ENCODE peak calls at places on chromosome 1, in eight cellular contexts. M is PC-3, D is IMR-90, C is psoas muscle, X is MM.1S, L is K562, Q is ovary, F is esophagus muscularis mucosa. H is an unnamed sample. For H3K27me3, the result is how much of the 10 kb centered on the place peaks cover.

GRCh38 chr1:23424171-23424959 is at the start of gene TCEA3:
- DNase-seq in L (no peak), D (no peak), X (no peak), F (no peak), C (peak), M (peak), Q (peak), H (peak)

GRCh38 chr1:168265596-168265995 is 15.1 kb upstream of the TBX19 start:
- DNase-seq in F (no peak), D (no peak), Q (no peak), L (no peak), M (no peak), X (no peak), C (no peak), H (no peak)

GRCh38 chr1:112544753-112545152 is 36.0 kb downstream of the WNT2B start:
- DNase-seq in X (no peak), F (no peak), L (no peak), Q (no peak), D (peak), M (peak), C (no peak), H (no peak)

GRCh38 chr1:115164484-115164883 is 75.2 kb upstream of the TSPAN2 start:
- DNase-seq in X (no peak), L (no peak), Q (no peak), M (no peak), C (no peak), D (peak), F (peak), H (no peak)

GRCh38 chr1:228059536-228060457 is 22.7 kb upstream of the ARF1 start:
- DNase-seq in F (no peak), D (no peak), L (peak), Q (no peak), C (peak), M (peak), X (no peak), H (no peak)

GRCh38 chr1:31407029-31407626 is 5.9 kb upstream of the SERINC2 start:
- DNase-seq in D (no peak), X (no peak), Q (no peak), F (no peak), L (no peak), C (no peak), M (no peak), H (no peak)

GRCh38 chr1:220787069-220787614 is 429 bp downstream of the MTARC1 start:
- DNase-seq in X (peak), C (no peak), L (no peak), M (peak), D (no peak), Q (no peak), F (no peak), H (no peak)

GRCh38 chr1:201126832-201127754 is at the start of gene ASCL5:
- DNase-seq in F (no peak), C (no peak), D (peak), Q (no peak), X (no peak), L (no peak), M (peak), H (no peak)

GRCh38 chr1:214566158-214567104 is 15.0 kb upstream of the PTPN14 start:
- DNase-seq in L (no peak), M (peak), Q (no peak), C (no peak), X (no peak), D (peak), F (no peak), H (no peak)

GRCh38 chr1:201736707-201737320 is 92.1 kb upstream of the IPO9 start:
- DNase-seq in D (no peak), C (no peak), Q (no peak), L (no peak), M (no peak), X (peak), F (no peak), H (no peak)

GRCh38 chr1:170663441-170664282 is at the start of gene PRRX1:
- DNase-seq in C (no peak), M (no peak), F (no peak), D (peak), X (no peak), Q (peak), L (no peak), H (peak)

GRCh38 chr1:11053758-11054137 is 6.1 kb downstream of the SRM start:
- DNase-seq in F (no peak), D (peak), C (no peak), Q (peak), X (peak), M (no peak), L (peak), H (no peak)

GRCh38 chr1:164575356-164575755 is 16.4 kb downstream of the PBX1 start:
- DNase-seq in L (no peak), F (no peak), C (no peak), Q (no peak), D (no peak), X (no peak), M (no peak), H (no peak)

GRCh38 chr1:186325239-186325638 is 49.8 kb downstream of the TPR start:
- DNase-seq in C (no peak), Q (no peak), L (peak), X (no peak), D (peak), F (no peak), M (peak), H (no peak)

GRCh38 chr1:20172033-20172588 is 13.8 kb upstream of the UBXN10 start:
- DNase-seq in Q (no peak), X (no peak), F (no peak), D (no peak), M (peak), C (no peak), L (no peak), H (no peak)

GRCh38 chr1:117967900-117968299 is 38.4 kb downstream of the WDR3 start:
- DNase-seq in Q (no peak), F (no peak), M (no peak), D (peak), X (no peak), L (no peak), C (no peak), H (no peak)

GRCh38 chr1:66623812-66624211 is 89.9 kb downstream of the SGIP1 start:
- DNase-seq in X (no peak), C (no peak), L (no peak), M (peak), F (no peak), Q (no peak), D (peak), H (no peak)

GRCh38 chr1:59669752-59670312 is 144.9 kb upstream of the HOOK1 start:
- DNase-seq in X (no peak), Q (no peak), F (peak), M (no peak), C (peak), D (peak), L (no peak), H (peak)

GRCh38 chr1:27816921-27817630 is 13.5 kb upstream of the PPP1R8 start:
- DNase-seq in D (peak), F (no peak), X (no peak), Q (no peak), M (no peak), L (no peak), C (no peak), H (peak)

GRCh38 chr1:215957692-215958091 is 390.6 kb downstream of the KCTD3 start:
- DNase-seq in L (no peak), D (peak), M (no peak), Q (no peak), F (no peak), X (no peak), C (no peak), H (no peak)

GRCh38 chr1:232462200-232462599 is 167.7 kb downstream of the SIPA1L2 start:
- DNase-seq in C (no peak), Q (no peak), M (peak), F (no peak), D (peak), X (no peak), L (no peak), H (no peak)

GRCh38 chr1:90761156-90761555 is 44.1 kb upstream of the BARHL2 start:
- DNase-seq in F (no peak), M (no peak), C (no peak), Q (no peak), D (no peak), L (no peak), X (no peak), H (no peak)

GRCh38 chr1:221165331-221166161 is 286.3 kb downstream of the HLX start:
- DNase-seq in D (no peak), C (no peak), M (no peak), L (no peak), X (no peak), F (no peak), Q (no peak), H (no peak)

GRCh38 chr1:147641695-147642592 is 28.4 kb downstream of the ACP6 start:
- DNase-seq in M (peak), X (peak), F (no peak), L (peak), C (no peak), Q (no peak), D (peak), H (no peak)

GRCh38 chr1:23651069-23651808 is 40.4 kb upstream of the RPL11 start:
- DNase-seq in F (no peak), L (peak), M (peak), Q (no peak), X (no peak), C (peak), D (peak), H (peak)

GRCh38 chr1:209427277-209427676 is 156.2 kb upstream of the CAMK1G start:
- DNase-seq in D (no peak), F (no peak), X (no peak), M (no peak), C (no peak), Q (no peak), L (no peak), H (no peak)

GRCh38 chr1:192477630-192478029 is 97.9 kb upstream of the RGS1 start:
- DNase-seq in D (peak), L (peak), C (no peak), F (no peak), Q (no peak), M (peak), X (peak), H (no peak)

GRCh38 chr1:245247356-245247755 is 92.6 kb downstream of the KIF26B start:
- DNase-seq in Q (no peak), X (no peak), C (no peak), L (no peak), F (no peak), D (no peak), M (no peak), H (no peak)

GRCh38 chr1:39886757-39887231 is 3.5 kb upstream of the TRIT1 start:
- DNase-seq in F (no peak), L (no peak), C (no peak), X (no peak), D (no peak), M (no peak), Q (no peak), H (no peak)

GRCh38 chr1:220803401-220804201 is 16.9 kb downstream of the MTARC1 start:
- DNase-seq in C (no peak), F (no peak), X (peak), L (peak), Q (no peak), M (peak), D (peak), H (peak)

GRCh38 chr1:173103006-173103405 is 52.3 kb upstream of the TNFSF18 start:
- DNase-seq in M (no peak), C (no peak), X (no peak), D (no peak), F (no peak), L (no peak), Q (no peak), H (no peak)

GRCh38 chr1:42758641-42759040 is 8.2 kb downstream of the P3H1 start:
- DNase-seq in F (no peak), L (no peak), Q (no peak), C (no peak), D (no peak), M (no peak), X (no peak), H (no peak)

GRCh38 chr1:35708179-35708891 is 10.3 kb downstream of the C1orf216 start:
- DNase-seq in C (no peak), L (no peak), M (no peak), Q (no peak), D (no peak), X (no peak), F (no peak), H (no peak)

GRCh38 chr1:153598309-153599172 is 14.4 kb downstream of the S100A16 start:
- DNase-seq in Q (no peak), L (no peak), D (peak), M (no peak), F (no peak), X (peak), C (no peak), H (no peak)

GRCh38 chr1:233328661-233329498 is 1.4 kb downstream of the MAP3K21 start:
- DNase-seq in L (no peak), X (peak), M (peak), D (no peak), F (no peak), Q (peak), C (no peak), H (no peak)

GRCh38 chr1:25537148-25537831 is 6.1 kb upstream of the LDLRAP1 start:
- DNase-seq in C (no peak), Q (no peak), L (no peak), X (no peak), D (no peak), M (no peak), F (no peak), H (no peak)

GRCh38 chr1:207919523-207920210 is 8.7 kb upstream of the CD34 start:
- DNase-seq in L (no peak), M (no peak), F (peak), C (no peak), D (no peak), Q (no peak), X (no peak), H (no peak)

GRCh38 chr1:156510709-156511108 is 10.1 kb upstream of the MEF2D start:
- DNase-seq in L (no peak), X (peak), C (peak), M (no peak), Q (peak), F (peak), D (peak), H (peak)

GRCh38 chr1:152112101-152112884 is 3.0 kb downstream of the TCHH start:
- DNase-seq in C (no peak), L (no peak), D (peak), F (no peak), X (peak), Q (no peak), M (peak), H (no peak)
- H3K27me3 ChIP-seq in C (half or more), L (under half), D (half or more), F (under half), X (under half), Q (under half), M (half or more), H (half or more)

GRCh38 chr1:219308367-219308766 is 134.7 kb downstream of the LYPLAL1 start:
- DNase-seq in D (no peak), C (no peak), F (no peak), M (no peak), L (no peak), X (no peak), Q (no peak), H (no peak)
- TF ChIP-seq CTCF in D (no peak), C (no peak), F (no peak), M (no peak), L (no peak), X (no peak), Q (no peak), H (no peak)

GRCh38 chr1:18631496-18632217 is 1.0 kb downstream of the PAX7 start:
- DNase-seq in X (no peak), D (no peak), L (no peak), C (no peak), M (no peak), F (no peak), Q (no peak), H (no peak)

GRCh38 chr1:18632711-18633427 is 2.2 kb downstream of the PAX7 start:
- DNase-seq in L (no peak), F (no peak), X (no peak), M (no peak), Q (no peak), C (no peak), D (no peak), H (no peak)

GRCh38 chr1:18630511-18631495 is at the start of gene PAX7:
- DNase-seq in D (no peak), Q (no peak), X (no peak), C (no peak), L (no peak), M (no peak), F (no peak), H (no peak)

GRCh38 chr1:18633428-18634155 is 2.9 kb downstream of the PAX7 start:
- DNase-seq in X (no peak), F (no peak), Q (no peak), L (no peak), D (no peak), C (no peak), M (no peak), H (no peak)

GRCh38 chr1:18632218-18632588 is 1.6 kb downstream of the PAX7 start:
- DNase-seq in F (no peak), D (no peak), C (no peak), M (no peak), X (no peak), Q (no peak), L (no peak), H (no peak)
- H3K27me3 ChIP-seq in F (half or more), D (half or more), C (half or more), M (half or more), X (half or more), Q (under half), L (half or more), H (under half)

DNA sequence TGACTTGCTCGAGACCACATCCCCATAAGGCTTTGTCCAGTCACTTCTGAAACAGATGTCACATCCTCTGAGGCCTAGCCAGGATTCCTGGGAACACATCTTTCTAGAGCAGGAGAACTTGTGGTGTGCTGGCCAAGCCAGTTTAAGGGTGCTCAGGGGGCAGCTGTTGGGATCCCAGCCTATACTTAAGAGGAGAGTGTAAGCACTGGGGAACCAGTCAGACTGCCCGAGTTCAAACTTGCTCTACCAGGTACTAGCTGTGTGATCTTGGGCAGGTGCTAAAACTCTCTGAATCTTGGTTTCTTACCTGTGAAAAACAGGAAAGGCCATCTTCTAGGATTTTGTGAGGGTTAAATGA is 15.6 kb upstream of the LY9 start:
- DNase-seq in F (peak), Q (no peak), M (no peak), X (no peak), L (no peak), D (no peak), C (no peak), H (no peak)
- TF ChIP-seq CTCF in F (no peak), Q (no peak), M (no peak), X (no peak), L (no peak), D (no peak), C (no peak), H (no peak)